ENCODE peak calls at places on chromosomes 6 and 20, in six cellular contexts. R is body of pancreas, G is heart left ventricle, L is aorta, K is pancreas, E is esophagus squamous epithelium. A is an unnamed sample.
A peak's percentile ranks its signal among the peaks of the same experiment; 100 is the strongest.

GRCh38 chr6:13427346-13427745 is 60.1 kb downstream of the GFOD1 start:
- DNase-seq in R (no peak), G (no peak), L (no peak), K (no peak), E (no peak), A (no peak)

GRCh38 chr6:5260111-5260620 is 584 bp downstream of the LYRM4 start:
- DNase-seq in R (peak; percentile 75), G (peak; percentile 56), L (peak; percentile 80), K (peak; percentile 68), E (peak; percentile 12), A (peak; percentile 66)

GRCh38 chr6:5025911-5026819 is 22.3 kb upstream of the RPP40 start:
- DNase-seq in R (peak; percentile 66), G (peak; percentile 64), L (peak; percentile 87), K (peak; percentile 18), E (no peak), A (no peak)

GRCh38 chr20:19338960-19339359 is 126.5 kb downstream of the SLC24A3 start:
- DNase-seq in R (no peak), G (no peak), L (no peak), K (no peak), E (no peak), A (no peak)

GRCh38 chr20:29497261-29497671 is 1760.2 kb upstream of the DEFB115 start:
- DNase-seq in R (no peak), G (peak; percentile 28), L (no peak), K (no peak), E (no peak), A (no peak)

GRCh38 chr6:72968704-72969103 is 256.6 kb downstream of the KHDC1L start:
- DNase-seq in R (no peak), G (no peak), L (no peak), K (no peak), E (no peak), A (no peak)

GRCh38 chr20:57831326-57831991 is 121.6 kb upstream of the PMEPA1 start:
- DNase-seq in R (no peak), G (no peak), L (no peak), K (no peak), E (no peak), A (no peak)

GRCh38 chr6:41630069-41630468 is 8.2 kb upstream of the MDFI start:
- DNase-seq in R (no peak), G (no peak), L (no peak), K (no peak), E (no peak), A (no peak)

GRCh38 chr6:122789862-122790739 is 1.0 kb downstream of the SMPDL3A start:
- DNase-seq in R (peak; percentile 54), G (peak; percentile 36), L (no peak), K (no peak), E (no peak), A (peak; percentile 48)

GRCh38 chr6:159645659-159646058 is 47.4 kb downstream of the SOD2 start:
- DNase-seq in R (no peak), G (no peak), L (no peak), K (no peak), E (no peak), A (no peak)

GRCh38 chr6:24147453-24148153 is 21.6 kb downstream of the NRSN1 start:
- DNase-seq in R (no peak), G (no peak), L (no peak), K (no peak), E (no peak), A (no peak)

GRCh38 chr6:75449625-75450206 is 43.9 kb downstream of the FILIP1 start:
- DNase-seq in R (no peak), G (no peak), L (no peak), K (no peak), E (no peak), A (no peak)

GRCh38 chr6:17971128-17972073 is 16.0 kb downstream of the KIF13A start:
- DNase-seq in R (no peak), G (no peak), L (no peak), K (no peak), E (no peak), A (no peak)

GRCh38 chr6:160013987-160014868 is 45.3 kb downstream of the IGF2R start:
- DNase-seq in R (peak; percentile 31), G (no peak), L (no peak), K (no peak), E (no peak), A (no peak)

GRCh38 chr20:63573739-63574131 is 304 bp downstream of the HELZ2 start:
- DNase-seq in R (no peak), G (peak; percentile 23), L (no peak), K (no peak), E (no peak), A (no peak)

GRCh38 chr6:46736913-46737312 is 1.7 kb upstream of the PLA2G7 start:
- DNase-seq in R (no peak), G (no peak), L (no peak), K (no peak), E (no peak), A (no peak)

GRCh38 chr20:33566781-33567603 is 77.1 kb downstream of the CBFA2T2 start:
- DNase-seq in R (no peak), G (no peak), L (no peak), K (no peak), E (no peak), A (no peak)

GRCh38 chr6:19804362-19805145 is 32.6 kb upstream of the ID4 start:
- DNase-seq in R (peak; percentile 97), G (peak; percentile 97), L (peak; percentile 98), K (peak; percentile 94), E (peak; percentile 38), A (peak; percentile 94)

GRCh38 chr6:107719160-107719559 is 105.0 kb downstream of the SCML4 start:
- DNase-seq in R (no peak), G (no peak), L (no peak), K (no peak), E (no peak), A (no peak)

GRCh38 chr6:74597266-74597665 is 608.6 kb downstream of the COL12A1 start:
- DNase-seq in R (no peak), G (no peak), L (no peak), K (no peak), E (no peak), A (no peak)

GRCh38 chr6:87791982-87792381 is 89.9 kb upstream of the AKIRIN2 start:
- DNase-seq in R (no peak), G (no peak), L (no peak), K (no peak), E (no peak), A (no peak)

DNA sequence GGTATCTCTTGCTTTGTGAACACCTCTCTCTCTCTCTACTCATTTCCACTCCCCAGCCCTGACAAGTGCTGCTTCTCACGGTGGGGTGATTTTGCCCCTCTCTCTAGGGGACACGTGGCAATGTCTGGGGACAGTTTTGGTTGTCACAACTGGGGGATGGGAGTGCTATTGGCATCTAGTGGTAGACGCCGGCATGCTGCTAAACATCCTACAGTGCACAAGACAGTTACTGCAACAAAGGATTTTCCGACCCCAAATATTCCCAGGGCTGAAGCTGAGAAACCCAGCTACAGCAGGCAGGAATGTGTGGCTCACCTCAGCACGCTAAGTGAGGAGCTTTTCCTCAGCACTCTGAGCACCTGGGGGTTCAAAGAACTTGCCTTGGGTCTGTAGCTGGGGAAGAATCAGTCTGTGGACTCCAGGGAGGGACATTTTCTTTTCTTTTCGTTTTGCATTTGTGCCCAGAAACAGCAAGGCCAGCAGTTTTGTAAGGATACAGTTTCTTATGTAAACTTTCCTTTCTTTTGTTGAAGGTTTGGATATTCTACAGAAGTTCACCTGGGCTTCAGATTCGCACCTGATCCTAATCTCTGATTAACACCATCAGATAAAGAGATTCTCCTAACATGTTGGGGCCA is 246.9 kb upstream of the ZFP64 start:
- DNase-seq in R (no peak), G (no peak), L (no peak), K (no peak), E (no peak), A (no peak)
- H3K27ac ChIP-seq in R (no peak overlapping the region), G (no peak overlapping the region), L (no peak overlapping the region), K (no peak overlapping the region), E (no peak overlapping the region), A (no peak overlapping the region)

DNA sequence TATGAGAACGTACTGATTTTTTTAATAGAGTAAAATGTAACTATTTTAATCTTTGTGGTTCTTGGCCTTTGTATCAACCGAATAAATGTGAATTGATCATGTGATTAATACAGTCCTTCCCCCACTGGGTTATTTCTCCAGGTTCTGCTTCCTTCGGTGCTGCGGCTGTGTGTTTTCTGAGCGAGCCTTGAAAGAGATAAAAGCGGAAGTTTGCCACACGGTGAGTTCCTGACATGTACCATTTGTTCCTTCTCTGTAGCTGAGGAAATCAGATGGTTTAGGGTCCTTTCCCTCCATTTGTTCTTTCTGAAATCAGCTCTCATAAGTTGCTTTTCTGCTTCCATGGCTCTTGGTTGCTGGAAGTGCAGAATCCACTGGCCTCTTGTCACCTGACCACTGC is 15.5 kb downstream of the RTF2 start:
- DNase-seq in R (no peak), G (no peak), L (no peak), K (no peak), E (no peak), A (no peak)
- H3K36me3 ChIP-seq in R (peaks cover 6% of the 10 kb centered on the region), G (no peaks in the 10 kb centered on the region), L (peaks cover 3% of the 10 kb centered on the region), K (peaks cover 2% of the 10 kb centered on the region), E (peaks cover 100% of the 10 kb centered on the region), A (peaks cover 41% of the 10 kb centered on the region)

GRCh38 chr20:20665200-20665599 is 47.2 kb downstream of the RALGAPA2 start:
- DNase-seq in R (no peak), G (no peak), L (no peak), K (no peak), E (no peak), A (no peak)
- H3K27ac ChIP-seq in R (no peak overlapping the region), G (no peak overlapping the region), L (no peak overlapping the region), K (no peak overlapping the region), E (no peak overlapping the region), A (peak overlapping the region; percentile 39)

DNA sequence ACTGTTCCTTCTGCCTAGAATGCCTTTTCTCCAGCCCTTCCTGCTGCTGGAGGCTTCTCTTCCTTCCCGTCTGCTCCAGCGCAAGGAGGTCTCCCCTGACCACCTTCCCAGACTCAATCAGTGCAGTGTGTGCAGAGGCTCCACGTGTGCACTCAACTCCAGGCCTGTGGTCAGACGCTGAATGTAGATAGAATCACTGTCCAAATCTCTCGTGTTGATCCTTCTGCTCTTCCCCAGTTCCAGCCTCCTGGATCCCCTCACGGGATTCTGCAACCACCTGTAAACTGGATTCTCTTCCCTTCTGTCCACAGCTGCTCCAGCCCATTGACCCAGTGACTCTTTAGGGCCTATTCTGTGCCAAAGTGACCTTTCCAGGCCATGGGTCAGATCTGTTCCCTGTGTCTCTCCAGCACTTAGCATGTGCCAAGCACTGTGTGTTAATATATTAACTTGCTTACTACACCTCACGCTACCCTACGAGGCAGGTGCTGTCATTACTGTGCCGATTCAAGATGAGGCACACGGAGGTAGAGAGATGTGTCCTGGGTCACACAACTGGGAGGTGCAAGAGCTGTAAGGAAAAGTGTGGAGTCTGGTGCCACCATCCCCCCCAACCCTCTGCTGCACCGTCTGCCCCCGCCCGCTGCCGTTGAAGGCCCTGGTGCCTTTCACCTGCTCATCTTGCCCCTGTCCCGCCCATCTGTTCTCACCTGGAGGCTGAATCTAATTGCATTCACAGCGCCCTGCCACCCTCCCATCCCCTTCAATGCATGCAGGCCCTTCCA is 112.2 kb downstream of the SULF2 start:
- DNase-seq in R (no peak), G (no peak), L (no peak), K (no peak), E (no peak), A (no peak)
- H3K36me3 ChIP-seq in R (no peaks in the 10 kb centered on the region), G (no peaks in the 10 kb centered on the region), L (no peaks in the 10 kb centered on the region), K (no peaks in the 10 kb centered on the region), E (peaks cover 100% of the 10 kb centered on the region), A (no peaks in the 10 kb centered on the region)

DNA sequence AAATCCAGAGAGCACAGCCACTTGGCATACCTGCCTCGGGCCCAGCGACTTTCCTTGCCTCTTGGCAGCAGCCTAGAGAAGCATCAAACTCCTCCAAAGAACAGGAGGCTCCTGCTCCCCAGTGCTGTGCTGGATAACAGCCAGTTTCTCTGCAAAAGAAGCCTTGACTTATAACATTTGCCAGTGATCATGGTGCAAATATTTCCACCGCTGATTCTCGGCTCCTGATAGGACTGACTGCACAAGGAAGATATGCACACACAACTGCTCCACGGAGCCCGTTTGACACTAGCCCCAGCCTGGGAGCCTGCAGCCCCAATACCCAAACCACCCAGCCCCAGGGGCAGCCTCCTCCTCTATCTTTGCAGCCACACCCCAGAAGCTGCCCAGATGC is 17.5 kb downstream of the ACSS1 start:
- DNase-seq in R (peak; percentile 65), G (peak; percentile 51), L (no peak), K (peak; percentile 50), E (no peak), A (peak; percentile 71)
- H3K27ac ChIP-seq in R (peak overlapping the region; percentile 85), G (peak overlapping the region; percentile 76), L (peak overlapping the region; percentile 58), K (peak overlapping the region; percentile 78), E (peak overlapping the region; percentile 85), A (peak overlapping the region; percentile 86)

A was measured in lung.